ENCODE peak calls at places on chromosomes 12 and 14, in four cellular contexts. J, X, M and B are unnamed samples.

GRCh38 chr14:55398679-55399078 is 13.0 kb downstream of the ATG14 start:
- DNase-seq in J (no peak), X (no peak), M (no peak), B (peak)

GRCh38 chr12:442235-442884 is 17.4 kb upstream of the B4GALNT3 start:
- DNase-seq in J (peak), X (peak), M (peak), B (peak)

GRCh38 chr12:45989857-45990467 is 412 bp downstream of the SCAF11 start:
- DNase-seq in J (peak), X (peak), M (peak), B (peak)

GRCh38 chr12:49428652-49429549 is 61.6 kb downstream of the SPATS2 start:
- DNase-seq in J (no peak), X (no peak), M (no peak), B (peak)

GRCh38 chr14:73997108-73997943 is 21.8 kb downstream of the ENTPD5 start:
- DNase-seq in J (no peak), X (no peak), M (no peak), B (no peak)

GRCh38 chr14:74846168-74846567 is 29.8 kb downstream of the PROX2 start:
- DNase-seq in J (no peak), X (no peak), M (no peak), B (peak)

GRCh38 chr12:52685406-52685890 is 5.2 kb upstream of the KRT1 start:
- DNase-seq in J (no peak), X (no peak), M (no peak), B (no peak)

GRCh38 chr14:35821546-35822411 is 4.4 kb upstream of the BRMS1L start:
- DNase-seq in J (no peak), X (no peak), M (no peak), B (peak)

GRCh38 chr14:104693482-104694431 is 4.3 kb downstream of the INF2 start:
- DNase-seq in J (no peak), X (no peak), M (no peak), B (no peak)

GRCh38 chr14:94044476-94045091 is 18.4 kb downstream of the OTUB2 start:
- DNase-seq in J (no peak), X (no peak), M (no peak), B (no peak)

GRCh38 chr14:58541623-58542022 is 96.1 kb upstream of the DACT1 start:
- DNase-seq in J (no peak), X (no peak), M (no peak), B (no peak)

GRCh38 chr12:48194780-48195179 is 8.3 kb downstream of the OR10AD1 start:
- DNase-seq in J (no peak), X (no peak), M (no peak), B (no peak)

GRCh38 chr12:77377116-77377515 is 311.7 kb upstream of the E2F7 start:
- DNase-seq in J (no peak), X (no peak), M (no peak), B (peak)

GRCh38 chr12:31225656-31226535 is 100.1 kb downstream of the SINHCAF start:
- DNase-seq in J (no peak), X (no peak), M (no peak), B (no peak)

GRCh38 chr12:104758771-104759170 is 199.3 kb downstream of the SLC41A2 start:
- DNase-seq in J (peak), X (no peak), M (no peak), B (no peak)

GRCh38 chr12:119177724-119178380 is 879 bp upstream of the HSPB8 start:
- DNase-seq in J (no peak), X (no peak), M (peak), B (no peak)

GRCh38 chr12:118055144-118055557 is 5.8 kb downstream of the WSB2 start:
- DNase-seq in J (peak), X (no peak), M (peak), B (peak)

GRCh38 chr12:122422769-122423257 is 344 bp upstream of the CLIP1 start:
- DNase-seq in J (peak), X (peak), M (peak), B (peak)

GRCh38 chr12:58364389-58365086 is 423.2 kb downstream of the ATP23 start:
- DNase-seq in J (no peak), X (no peak), M (no peak), B (peak)

GRCh38 chr14:75831971-75832370 is 149.8 kb downstream of the TGFB3 start:
- DNase-seq in J (no peak), X (no peak), M (no peak), B (peak)

GRCh38 chr12:52189376-52190174 is 2.2 kb downstream of the KRT80 start:
- DNase-seq in J (no peak), X (no peak), M (no peak), B (peak)

GRCh38 chr12:87667378-87667777 is 361.8 kb downstream of the C12orf50 start:
- DNase-seq in J (no peak), X (no peak), M (no peak), B (peak)

GRCh38 chr14:63361790-63362189 is 43.1 kb upstream of the GPHB5 start:
- DNase-seq in J (no peak), X (no peak), M (no peak), B (no peak)

GRCh38 chr14:56975521-56975920 is 165.2 kb upstream of the OTX2 start:
- DNase-seq in J (no peak), X (no peak), M (no peak), B (no peak)

GRCh38 chr12:85280984-85281946 is 1.2 kb downstream of the ALX1 start:
- DNase-seq in J (no peak), X (peak), M (no peak), B (no peak)

GRCh38 chr12:51867796-51868428 is 19.4 kb upstream of the FIGNL2 start:
- DNase-seq in J (no peak), X (no peak), M (no peak), B (no peak)

GRCh38 chr14:52272375-52272774 is 4.9 kb downstream of the PTGDR start:
- DNase-seq in J (peak), X (peak), M (no peak), B (peak)

GRCh38 chr12:53738834-53739284 is 11.6 kb upstream of the CALCOCO1 start:
- DNase-seq in J (peak), X (no peak), M (peak), B (no peak)

GRCh38 chr12:82359115-82359478 is 768 bp downstream of the METTL25 start:
- DNase-seq in J (no peak), X (no peak), M (peak), B (no peak)

GRCh38 chr12:85784096-85784720 is 52.0 kb downstream of the RASSF9 start:
- DNase-seq in J (no peak), X (no peak), M (no peak), B (no peak)

GRCh38 chr12:48424644-48425043 is 47.7 kb upstream of the ANP32D start:
- DNase-seq in J (no peak), X (no peak), M (no peak), B (no peak)

GRCh38 chr12:130838284-130838950 is 633 bp downstream of the STX2 start:
- DNase-seq in J (peak), X (peak), M (peak), B (no peak)
- H3K23ac ChIP-seq in J (no peak), X (peak), M (no peak), B (peak)

GRCh38 chr12:32418903-32419519 is 19.7 kb downstream of the FGD4 start:
- DNase-seq in J (no peak), X (no peak), M (peak), B (no peak)
- H3K23ac ChIP-seq in J (no peak), X (no peak), M (no peak), B (no peak)

GRCh38 chr14:21103710-21104447 is 3.0 kb downstream of the TMEM253 start:
- DNase-seq in J (peak), X (peak), M (peak), B (peak)
- H3K23ac ChIP-seq in J (no peak), X (peak), M (no peak), B (peak)

GRCh38 chr12:6818246-6819006 is 3.2 kb upstream of the GPR162 start:
- DNase-seq in J (peak), X (no peak), M (peak), B (no peak)

GRCh38 chr12:6821271-6821673 is 349 bp upstream of the GPR162 start:
- DNase-seq in J (peak), X (no peak), M (peak), B (peak)

GRCh38 chr12:6821674-6822433 is at the start of gene GPR162:
- DNase-seq in J (peak), X (peak), M (peak), B (peak)

GRCh38 chr12:6819069-6820030 is 2.3 kb upstream of the GPR162 start:
- DNase-seq in J (no peak), X (no peak), M (no peak), B (no peak)

GRCh38 chr12:6820171-6820570 is 1.4 kb upstream of the GPR162 start:
- DNase-seq in J (no peak), X (no peak), M (no peak), B (no peak)
- H3K23ac ChIP-seq in J (no peak), X (no peak), M (no peak), B (peak)

DNA sequence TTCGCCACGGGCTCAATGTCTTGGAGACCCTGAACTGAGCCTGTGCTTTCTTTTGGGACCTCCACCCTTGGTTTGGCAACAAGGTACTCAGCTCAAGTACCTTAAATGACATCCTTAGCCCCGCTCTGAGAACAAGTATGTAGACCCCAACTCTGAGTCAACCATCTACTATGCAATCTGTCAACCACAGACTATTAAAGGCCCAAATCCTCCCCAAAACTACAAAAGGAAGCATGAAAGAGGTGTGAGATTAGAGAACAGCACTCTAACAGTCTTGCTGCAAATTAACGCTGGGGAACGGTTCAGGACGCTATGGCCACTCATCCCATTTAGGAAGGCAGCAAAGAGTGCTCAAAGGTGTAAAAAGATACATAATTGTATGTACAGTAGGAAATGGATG is 52.1 kb downstream of the CCDC88C start:
- DNase-seq in J (no peak), X (no peak), M (no peak), B (no peak)
- H3K23ac ChIP-seq in J (no peak), X (no peak), M (no peak), B (no peak)

GRCh38 chr12:4791497-4791896 is 71.3 kb downstream of the GALNT8 start:
- DNase-seq in J (no peak), X (no peak), M (no peak), B (no peak)
- H3K23ac ChIP-seq in J (no peak), X (no peak), M (no peak), B (no peak)

DNA sequence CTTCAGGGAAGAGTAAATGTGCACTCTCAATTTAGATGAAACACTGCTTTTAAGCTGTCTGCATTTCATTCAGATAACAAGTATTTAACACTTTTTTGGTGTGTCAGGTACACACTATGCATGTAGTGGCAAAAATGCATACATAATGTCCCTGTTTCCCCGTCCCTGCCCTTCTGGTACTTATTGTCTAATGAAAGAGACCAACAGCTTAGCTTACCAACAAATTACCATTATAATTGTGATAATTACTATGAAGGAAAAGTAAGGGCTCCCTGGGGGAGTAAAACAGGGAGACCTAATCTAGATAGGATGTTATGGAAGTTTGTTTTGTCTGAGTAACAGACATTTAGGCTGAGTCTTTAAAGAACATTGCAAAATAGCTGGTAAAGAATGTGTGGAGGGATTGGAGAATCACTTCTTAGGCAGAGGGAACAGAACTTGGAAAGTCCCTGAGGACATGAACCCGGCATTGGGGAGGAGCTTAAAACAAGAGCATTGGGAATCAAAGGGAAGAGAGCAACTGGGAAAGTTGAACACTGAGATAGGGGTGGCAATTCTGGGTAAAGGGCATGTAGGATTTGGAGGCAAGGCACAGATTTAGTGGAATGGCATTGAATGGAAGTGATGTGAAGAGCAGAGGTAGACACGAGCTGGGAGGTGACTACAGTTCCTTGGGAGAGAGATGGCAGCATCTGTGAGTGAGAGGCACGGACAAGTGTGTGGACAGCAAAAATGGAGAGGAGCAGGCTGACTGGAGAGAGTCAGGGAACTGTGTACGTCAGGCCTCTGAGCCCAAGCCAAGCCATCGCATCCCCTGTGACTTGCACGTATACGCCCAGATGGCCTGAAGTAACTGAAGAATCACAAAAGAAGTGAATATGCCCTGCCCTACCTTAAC is 181.6 kb downstream of the GRIP1 start:
- DNase-seq in J (peak), X (no peak), M (peak), B (no peak)
- H3K23ac ChIP-seq in J (no peak), X (no peak), M (no peak), B (no peak)

GRCh38 chr14:45253070-45253753 is at the start of gene MIS18BP1:
- DNase-seq in J (peak), X (peak), M (peak), B (peak)

GRCh38 chr14:45251912-45252311 is 1.1 kb downstream of the MIS18BP1 start:
- DNase-seq in J (no peak), X (no peak), M (no peak), B (peak)

GRCh38 chr14:45254771-45255170 is 1.8 kb upstream of the MIS18BP1 start:
- DNase-seq in J (no peak), X (no peak), M (no peak), B (no peak)

GRCh38 chr14:45253754-45254300 is 825 bp upstream of the MIS18BP1 start:
- DNase-seq in J (no peak), X (no peak), M (no peak), B (peak)

GRCh38 chr14:45252356-45253069 is 489 bp downstream of the MIS18BP1 start:
- DNase-seq in J (no peak), X (no peak), M (no peak), B (peak)
- H3K23ac ChIP-seq in J (no peak), X (peak), M (no peak), B (peak)